ENCODE peak calls at places on chromosome 15, in four cellular contexts. One of them, this sample, is unnamed.

GRCh38 chr15:66729339-66729951 is 27.4 kb downstream of the SMAD6 start:
- DNase-seq in heart right ventricle: no peak
- DNase-seq in LNCaP clone FGC: no peak
- DNase-seq in transverse colon: no peak
- DNase-seq in this sample: no peak

GRCh38 chr15:58521293-58521991 is 89.7 kb downstream of the LIPC start:
- DNase-seq in heart right ventricle: peak
- DNase-seq in LNCaP clone FGC: peak
- DNase-seq in transverse colon: no peak
- DNase-seq in this sample: no peak

GRCh38 chr15:78315686-78316085 is 16.3 kb upstream of the SKIC8 start:
- DNase-seq in heart right ventricle: no peak
- DNase-seq in LNCaP clone FGC: no peak
- DNase-seq in transverse colon: peak
- DNase-seq in this sample: peak

GRCh38 chr15:37517106-37517505 is 416.8 kb upstream of the MEIS2 start:
- DNase-seq in heart right ventricle: no peak
- DNase-seq in LNCaP clone FGC: no peak
- DNase-seq in transverse colon: no peak
- DNase-seq in this sample: no peak

GRCh38 chr15:92864127-92864814 is 35.9 kb upstream of the CHD2 start:
- DNase-seq in heart right ventricle: no peak
- DNase-seq in LNCaP clone FGC: no peak
- DNase-seq in transverse colon: no peak
- DNase-seq in this sample: no peak

GRCh38 chr15:54559405-54560064 is 581.3 kb downstream of the UNC13C start:
- DNase-seq in heart right ventricle: no peak
- DNase-seq in LNCaP clone FGC: no peak
- DNase-seq in transverse colon: peak
- DNase-seq in this sample: no peak

GRCh38 chr15:69987492-69988482 is 109.9 kb downstream of the TLE3 start:
- DNase-seq in heart right ventricle: no peak
- DNase-seq in LNCaP clone FGC: peak
- DNase-seq in transverse colon: no peak
- DNase-seq in this sample: no peak

GRCh38 chr15:77415450-77416448 is 4.2 kb downstream of the PEAK1 start:
- DNase-seq in heart right ventricle: no peak
- DNase-seq in LNCaP clone FGC: no peak
- DNase-seq in transverse colon: no peak
- DNase-seq in this sample: no peak

GRCh38 chr15:83695246-83695645 is 41.3 kb downstream of the ADAMTSL3 start:
- DNase-seq in heart right ventricle: no peak
- DNase-seq in LNCaP clone FGC: no peak
- DNase-seq in transverse colon: no peak
- DNase-seq in this sample: no peak

GRCh38 chr15:58295637-58296036 is 136.2 kb upstream of the LIPC start:
- DNase-seq in heart right ventricle: no peak
- DNase-seq in LNCaP clone FGC: no peak
- DNase-seq in transverse colon: no peak
- DNase-seq in this sample: no peak

GRCh38 chr15:82651708-82652107 is 4.5 kb upstream of the CPEB1 start:
- DNase-seq in heart right ventricle: no peak
- DNase-seq in LNCaP clone FGC: no peak
- DNase-seq in transverse colon: no peak
- DNase-seq in this sample: no peak

GRCh38 chr15:69997701-69998273 is 99.9 kb downstream of the TLE3 start:
- DNase-seq in heart right ventricle: peak
- DNase-seq in LNCaP clone FGC: no peak
- DNase-seq in transverse colon: peak
- DNase-seq in this sample: peak

GRCh38 chr15:83164409-83165404 is 42.9 kb downstream of the HDGFL3 start:
- DNase-seq in heart right ventricle: no peak
- DNase-seq in LNCaP clone FGC: no peak
- DNase-seq in transverse colon: no peak
- DNase-seq in this sample: no peak

GRCh38 chr15:66945286-66945685 is 120.1 kb upstream of the SMAD3 start:
- DNase-seq in heart right ventricle: no peak
- DNase-seq in LNCaP clone FGC: no peak
- DNase-seq in transverse colon: no peak
- DNase-seq in this sample: no peak

GRCh38 chr15:67199881-67200763 is 54.3 kb downstream of the AAGAB start:
- DNase-seq in heart right ventricle: no peak
- DNase-seq in LNCaP clone FGC: no peak
- DNase-seq in transverse colon: no peak
- DNase-seq in this sample: no peak

GRCh38 chr15:59751552-59752413 is 62.7 kb upstream of the BNIP2 start:
- DNase-seq in heart right ventricle: no peak
- DNase-seq in LNCaP clone FGC: peak
- DNase-seq in transverse colon: no peak
- DNase-seq in this sample: no peak

GRCh38 chr15:66866651-66867050 is 164.6 kb downstream of the SMAD6 start:
- DNase-seq in heart right ventricle: no peak
- DNase-seq in LNCaP clone FGC: no peak
- DNase-seq in transverse colon: no peak
- DNase-seq in this sample: no peak

GRCh38 chr15:50819344-50819743 is 53.8 kb upstream of the SPPL2A start:
- DNase-seq in heart right ventricle: no peak
- DNase-seq in LNCaP clone FGC: no peak
- DNase-seq in transverse colon: no peak
- DNase-seq in this sample: no peak

GRCh38 chr15:88331291-88331690 is 74.8 kb upstream of the NTRK3 start:
- DNase-seq in heart right ventricle: peak
- DNase-seq in LNCaP clone FGC: peak
- DNase-seq in transverse colon: peak
- DNase-seq in this sample: no peak

GRCh38 chr15:85545185-85545584 is 164.8 kb downstream of the AKAP13 start:
- DNase-seq in heart right ventricle: no peak
- DNase-seq in LNCaP clone FGC: no peak
- DNase-seq in transverse colon: no peak
- DNase-seq in this sample: no peak

GRCh38 chr15:70853270-70853854 is 595 bp downstream of the LARP6 start:
- DNase-seq in heart right ventricle: peak
- DNase-seq in LNCaP clone FGC: no peak
- DNase-seq in transverse colon: peak
- DNase-seq in this sample: no peak

GRCh38 chr15:69637818-69638217 is 185.2 kb downstream of the RPLP1 start:
- DNase-seq in heart right ventricle: no peak
- DNase-seq in LNCaP clone FGC: no peak
- DNase-seq in transverse colon: no peak
- DNase-seq in this sample: no peak

GRCh38 chr15:91689377-91689776 is 164.1 kb upstream of the SLCO3A1 start:
- DNase-seq in heart right ventricle: no peak
- DNase-seq in LNCaP clone FGC: no peak
- DNase-seq in transverse colon: no peak
- DNase-seq in this sample: no peak

GRCh38 chr15:91696981-91697380 is 156.5 kb upstream of the SLCO3A1 start:
- DNase-seq in heart right ventricle: no peak
- DNase-seq in LNCaP clone FGC: no peak
- DNase-seq in transverse colon: no peak
- DNase-seq in this sample: no peak

GRCh38 chr15:91694131-91694828 is 159.2 kb upstream of the SLCO3A1 start:
- DNase-seq in heart right ventricle: peak
- DNase-seq in LNCaP clone FGC: no peak
- DNase-seq in transverse colon: peak
- DNase-seq in this sample: no peak

GRCh38 chr15:91692596-91692995 is 160.9 kb upstream of the SLCO3A1 start:
- DNase-seq in heart right ventricle: no peak
- DNase-seq in LNCaP clone FGC: no peak
- DNase-seq in transverse colon: no peak
- DNase-seq in this sample: no peak

DNA sequence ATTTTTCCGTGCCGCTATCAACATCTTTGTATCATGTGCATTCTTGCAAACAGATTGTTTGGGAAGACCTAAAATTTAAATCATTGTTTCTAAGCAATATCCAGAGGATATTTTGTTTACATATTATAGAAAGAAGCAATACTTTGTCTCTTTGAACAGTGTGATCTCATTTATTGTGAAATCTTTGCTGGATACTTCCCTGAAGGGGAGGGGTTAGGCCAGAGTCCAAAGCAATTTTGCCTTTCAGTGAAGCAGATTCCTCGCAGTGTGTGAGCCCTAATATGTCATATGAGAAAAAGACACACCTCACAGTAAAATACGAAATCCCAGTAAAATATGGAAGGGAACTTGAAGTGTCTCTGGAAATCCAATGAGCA is 158.7 kb upstream of the SLCO3A1 start:
- DNase-seq in heart right ventricle: no peak
- DNase-seq in LNCaP clone FGC: peak
- DNase-seq in transverse colon: peak
- DNase-seq in this sample: peak
- H3K4me3 ChIP-seq in heart right ventricle: no peak
- H3K4me3 ChIP-seq in LNCaP clone FGC: peak
- H3K4me3 ChIP-seq in transverse colon: no peak
- H3K4me3 ChIP-seq in this sample: no peak

GRCh38 chr15:47360296-47360695 is 357.0 kb upstream of the SEMA6D start:
- DNase-seq in heart right ventricle: no peak
- DNase-seq in LNCaP clone FGC: no peak
- DNase-seq in transverse colon: no peak
- DNase-seq in this sample: no peak

GRCh38 chr15:47367991-47368390 is 349.3 kb upstream of the SEMA6D start:
- DNase-seq in heart right ventricle: no peak
- DNase-seq in LNCaP clone FGC: no peak
- DNase-seq in transverse colon: no peak
- DNase-seq in this sample: no peak

GRCh38 chr15:47366884-47367283 is 350.4 kb upstream of the SEMA6D start:
- DNase-seq in heart right ventricle: no peak
- DNase-seq in LNCaP clone FGC: no peak
- DNase-seq in transverse colon: no peak
- DNase-seq in this sample: no peak

GRCh38 chr15:47363653-47364052 is 353.7 kb upstream of the SEMA6D start:
- DNase-seq in heart right ventricle: no peak
- DNase-seq in LNCaP clone FGC: no peak
- DNase-seq in transverse colon: no peak
- DNase-seq in this sample: no peak

GRCh38 chr15:47364671-47365141 is 352.6 kb upstream of the SEMA6D start:
- DNase-seq in heart right ventricle: no peak
- DNase-seq in LNCaP clone FGC: no peak
- DNase-seq in transverse colon: no peak
- DNase-seq in this sample: no peak
- H3K4me3 ChIP-seq in heart right ventricle: no peak
- H3K4me3 ChIP-seq in LNCaP clone FGC: no peak
- H3K4me3 ChIP-seq in transverse colon: no peak
- H3K4me3 ChIP-seq in this sample: no peak

GRCh38 chr15:63045438-63046278 is 3.1 kb downstream of the TPM1 start:
- DNase-seq in heart right ventricle: no peak
- DNase-seq in LNCaP clone FGC: no peak
- DNase-seq in transverse colon: no peak
- DNase-seq in this sample: no peak
- H3K4me3 ChIP-seq in heart right ventricle: peak
- H3K4me3 ChIP-seq in LNCaP clone FGC: no peak
- H3K4me3 ChIP-seq in transverse colon: peak
- H3K4me3 ChIP-seq in this sample: no peak

GRCh38 chr15:42731461-42731860 is 5.5 kb downstream of the CDAN1 start:
- DNase-seq in heart right ventricle: no peak
- DNase-seq in LNCaP clone FGC: no peak
- DNase-seq in transverse colon: no peak
- DNase-seq in this sample: no peak

GRCh38 chr15:42730135-42730534 is 6.8 kb downstream of the CDAN1 start:
- DNase-seq in heart right ventricle: no peak
- DNase-seq in LNCaP clone FGC: no peak
- DNase-seq in transverse colon: no peak
- DNase-seq in this sample: no peak

GRCh38 chr15:42729409-42729808 is 7.5 kb downstream of the CDAN1 start:
- DNase-seq in heart right ventricle: no peak
- DNase-seq in LNCaP clone FGC: no peak
- DNase-seq in transverse colon: no peak
- DNase-seq in this sample: no peak

GRCh38 chr15:42728975-42729374 is 8.0 kb downstream of the CDAN1 start:
- DNase-seq in heart right ventricle: no peak
- DNase-seq in LNCaP clone FGC: no peak
- DNase-seq in transverse colon: no peak
- DNase-seq in this sample: no peak

DNA sequence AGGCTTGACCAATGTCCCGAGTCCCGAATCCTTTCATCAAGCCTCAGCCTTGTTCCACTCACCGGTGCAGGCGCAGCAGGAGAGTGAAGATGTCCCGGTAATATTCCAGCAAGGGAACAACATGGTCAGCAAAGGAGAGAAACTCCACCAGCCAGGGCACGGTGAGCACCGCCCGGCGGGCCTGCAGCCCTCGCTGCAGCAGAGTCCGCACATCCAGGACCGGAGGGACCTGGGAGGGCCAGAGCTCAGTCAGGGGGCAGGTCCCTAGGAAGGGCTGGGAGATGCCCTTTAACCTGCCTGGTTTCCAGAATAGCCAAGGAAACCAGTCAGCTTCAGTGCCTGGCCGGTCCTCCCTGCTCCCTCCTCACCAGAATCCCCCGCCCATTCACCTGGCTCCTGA is 6.4 kb downstream of the CDAN1 start:
- DNase-seq in heart right ventricle: no peak
- DNase-seq in LNCaP clone FGC: no peak
- DNase-seq in transverse colon: no peak
- DNase-seq in this sample: no peak
- H3K4me3 ChIP-seq in heart right ventricle: no peak
- H3K4me3 ChIP-seq in LNCaP clone FGC: no peak
- H3K4me3 ChIP-seq in transverse colon: no peak
- H3K4me3 ChIP-seq in this sample: no peak

DNA sequence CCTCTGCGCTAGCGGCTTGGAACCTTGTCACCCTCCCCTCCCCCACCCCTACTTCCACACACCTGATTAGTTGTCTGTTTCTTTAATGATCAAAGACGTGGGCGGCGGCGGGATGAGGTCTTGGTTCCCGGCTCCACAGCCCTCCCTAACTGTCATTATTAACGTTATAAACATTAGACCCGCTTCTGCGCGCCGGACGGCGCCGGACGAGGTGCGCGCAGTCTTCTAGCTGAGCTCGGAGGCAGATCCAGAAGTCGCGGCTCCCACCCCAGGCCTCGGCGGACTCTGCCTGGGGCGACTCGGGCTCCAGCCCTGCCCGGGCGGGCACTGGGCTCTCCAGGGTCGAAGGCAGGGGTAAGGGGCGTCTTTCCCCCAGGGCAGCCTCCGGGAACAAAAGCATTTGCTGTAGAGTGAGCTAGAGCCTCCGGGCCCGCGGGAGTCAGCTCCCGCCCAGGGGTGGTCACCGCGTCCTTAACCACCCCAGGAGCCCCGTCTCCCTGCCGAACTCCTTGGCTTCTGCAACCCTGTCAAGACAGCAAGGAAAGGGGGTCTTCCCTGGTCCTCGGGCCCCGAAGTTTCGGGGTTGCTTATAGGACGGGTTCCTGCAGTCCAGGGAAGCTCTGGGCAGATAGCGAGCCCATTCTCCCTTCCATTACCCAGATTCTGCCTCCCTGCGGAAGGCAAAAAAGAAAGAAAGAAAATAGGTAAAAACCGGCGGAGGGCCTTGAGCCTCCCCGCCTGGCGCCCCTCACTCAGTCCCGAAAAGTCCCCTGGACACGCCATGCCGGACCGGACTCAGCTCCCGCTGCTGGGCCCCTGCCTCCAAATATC is 2.2 kb upstream of the ISLR2 start:
- DNase-seq in heart right ventricle: peak
- DNase-seq in LNCaP clone FGC: no peak
- DNase-seq in transverse colon: no peak
- DNase-seq in this sample: no peak
- H3K4me3 ChIP-seq in heart right ventricle: peak
- H3K4me3 ChIP-seq in LNCaP clone FGC: peak
- H3K4me3 ChIP-seq in transverse colon: peak
- H3K4me3 ChIP-seq in this sample: no peak

GRCh38 chr15:81301815-81302399 is 22.0 kb downstream of the STARD5 start:
- DNase-seq in heart right ventricle: no peak
- DNase-seq in LNCaP clone FGC: peak
- DNase-seq in transverse colon: peak
- DNase-seq in this sample: peak
- H3K4me3 ChIP-seq in heart right ventricle: no peak
- H3K4me3 ChIP-seq in LNCaP clone FGC: no peak
- H3K4me3 ChIP-seq in transverse colon: no peak
- H3K4me3 ChIP-seq in this sample: no peak

This sample was measured in mucosa of descending colon.